ENCODE peak calls at places on chromosomes 4 and X, in four cellular contexts. X, Z, O and E are unnamed samples.

GRCh38 chr4:11954093-11954492 is 525.4 kb upstream of the HS3ST1 start:
- DNase-seq in O (peak), Z (no peak), X (no peak), E (peak)

GRCh38 chrX:9874483-9874882 is 88.3 kb downstream of the SHROOM2 start:
- DNase-seq in Z (no peak), O (no peak), X (no peak), E (no peak)

GRCh38 chr4:3871181-3871852 is 105.1 kb downstream of the ADRA2C start:
- DNase-seq in X (no peak), Z (no peak), O (peak), E (peak)

GRCh38 chrX:71128915-71129765 is 10.7 kb downstream of the MED12 start:
- DNase-seq in Z (peak), O (no peak), X (peak), E (no peak)

GRCh38 chr4:112862318-112862674 is 187.2 kb upstream of the ANK2 start:
- DNase-seq in X (no peak), O (no peak), Z (no peak), E (no peak)

GRCh38 chr4:8010618-8011017 is 71.0 kb upstream of the AFAP1 start:
- DNase-seq in O (no peak), Z (peak), X (peak), E (peak)

GRCh38 chrX:43958529-43958928 is 14.7 kb downstream of the NDP start:
- DNase-seq in O (peak), Z (peak), X (no peak), E (peak)

GRCh38 chrX:87525771-87526229 is 8.2 kb downstream of the KLHL4 start:
- DNase-seq in X (no peak), Z (no peak), O (no peak), E (no peak)

GRCh38 chrX:72526534-72527508 is 45.8 kb downstream of the HDAC8 start:
- DNase-seq in Z (no peak), X (no peak), O (no peak), E (no peak)

GRCh38 chr4:78481180-78481579 is 70.4 kb upstream of the ANXA3 start:
- DNase-seq in X (no peak), Z (no peak), O (no peak), E (no peak)

GRCh38 chrX:79570524-79571240 is 203.5 kb upstream of the ITM2A start:
- DNase-seq in O (no peak), X (no peak), Z (no peak), E (no peak)

GRCh38 chrX:71493111-71493613 is 39.7 kb upstream of the OGT start:
- DNase-seq in Z (peak), X (no peak), O (no peak), E (no peak)

GRCh38 chrX:152445926-152446325 is 5.2 kb downstream of the GABRA3 start:
- DNase-seq in O (no peak), X (no peak), Z (no peak), E (no peak)

GRCh38 chrX:5306654-5307121 is 922.0 kb downstream of the NLGN4X start:
- DNase-seq in O (no peak), X (no peak), Z (no peak), E (no peak)

GRCh38 chrX:45598841-45599240 is 398.2 kb upstream of the DIPK2B start:
- DNase-seq in X (no peak), O (no peak), Z (no peak), E (no peak)

GRCh38 chr4:1246901-1247810 is 1.8 kb downstream of the CTBP1 start:
- DNase-seq in O (no peak), X (no peak), Z (no peak), E (no peak)

GRCh38 chr4:73690051-73690744 is 50.2 kb upstream of the CXCL8 start:
- DNase-seq in O (no peak), Z (no peak), X (no peak), E (no peak)